ENCODE peak calls at places on chromosomes 7 and 10, in seven cellular contexts. One of them, this sample, is unnamed.
A peak's percentile ranks its signal among the peaks of the same experiment; 100 is the strongest.

GRCh38 chr7:71283802-71284201 is 151.9 kb downstream of the GALNT17 start:
- DNase-seq in GM12892: no peak
- DNase-seq in Panc1: no peak
- DNase-seq in GM23338: no peak
- DNase-seq in HCT116: no peak
- DNase-seq in vagina: no peak
- DNase-seq in endothelial cell of umbilical vein: no peak
- DNase-seq in this sample: no peak

GRCh38 chr10:101046332-101047238 is 15.2 kb upstream of the KAZALD1 start:
- DNase-seq in GM12892: no peak
- DNase-seq in Panc1: no peak
- DNase-seq in GM23338: peak; percentile 75
- DNase-seq in HCT116: no peak
- DNase-seq in vagina: no peak
- DNase-seq in endothelial cell of umbilical vein: no peak
- DNase-seq in this sample: no peak

GRCh38 chr10:103592186-103593021 is 98.9 kb downstream of the NEURL1 start:
- DNase-seq in GM12892: peak; percentile 85
- DNase-seq in Panc1: peak; percentile 20
- DNase-seq in GM23338: peak; percentile 84
- DNase-seq in HCT116: peak; percentile 15
- DNase-seq in vagina: no peak
- DNase-seq in endothelial cell of umbilical vein: peak; percentile 40
- DNase-seq in this sample: no peak

GRCh38 chr7:70052691-70053090 is 454.4 kb downstream of the AUTS2 start:
- DNase-seq in GM12892: no peak
- DNase-seq in Panc1: no peak
- DNase-seq in GM23338: no peak
- DNase-seq in HCT116: no peak
- DNase-seq in vagina: no peak
- DNase-seq in endothelial cell of umbilical vein: no peak
- DNase-seq in this sample: no peak

GRCh38 chr10:27998178-27998953 is 513 bp downstream of the ODAD2 start:
- DNase-seq in GM12892: no peak
- DNase-seq in Panc1: no peak
- DNase-seq in GM23338: peak; percentile 83
- DNase-seq in HCT116: no peak
- DNase-seq in vagina: no peak
- DNase-seq in endothelial cell of umbilical vein: peak; percentile 51
- DNase-seq in this sample: no peak

GRCh38 chr10:91354166-91354565 is 56.0 kb upstream of the HECTD2 start:
- DNase-seq in GM12892: no peak
- DNase-seq in Panc1: no peak
- DNase-seq in GM23338: no peak
- DNase-seq in HCT116: no peak
- DNase-seq in vagina: no peak
- DNase-seq in endothelial cell of umbilical vein: no peak
- DNase-seq in this sample: no peak

GRCh38 chr7:74561898-74562613 is 95.5 kb upstream of the GTF2I start:
- DNase-seq in GM12892: no peak
- DNase-seq in Panc1: no peak
- DNase-seq in GM23338: no peak
- DNase-seq in HCT116: no peak
- DNase-seq in vagina: no peak
- DNase-seq in endothelial cell of umbilical vein: no peak
- DNase-seq in this sample: no peak

GRCh38 chr10:74231375-74231774 is 80.4 kb downstream of the ADK start:
- DNase-seq in GM12892: no peak
- DNase-seq in Panc1: no peak
- DNase-seq in GM23338: no peak
- DNase-seq in HCT116: no peak
- DNase-seq in vagina: no peak
- DNase-seq in endothelial cell of umbilical vein: peak; percentile 48
- DNase-seq in this sample: no peak

GRCh38 chr7:130009848-130010688 is 41.1 kb downstream of the ZC3HC1 start:
- DNase-seq in GM12892: no peak
- DNase-seq in Panc1: peak; percentile 94
- DNase-seq in GM23338: no peak
- DNase-seq in HCT116: peak; percentile 91
- DNase-seq in vagina: no peak
- DNase-seq in endothelial cell of umbilical vein: peak; percentile 70
- DNase-seq in this sample: no peak

GRCh38 chr10:110811791-110812581 is 59.7 kb upstream of the PDCD4 start:
- DNase-seq in GM12892: no peak
- DNase-seq in Panc1: no peak
- DNase-seq in GM23338: no peak
- DNase-seq in HCT116: no peak
- DNase-seq in vagina: no peak
- DNase-seq in endothelial cell of umbilical vein: no peak
- DNase-seq in this sample: no peak

GRCh38 chr7:29281782-29282541 is 87.4 kb downstream of the CHN2 start:
- DNase-seq in GM12892: no peak
- DNase-seq in Panc1: no peak
- DNase-seq in GM23338: no peak
- DNase-seq in HCT116: no peak
- DNase-seq in vagina: no peak
- DNase-seq in endothelial cell of umbilical vein: no peak
- DNase-seq in this sample: no peak

GRCh38 chr7:16062269-16062668 is 359.1 kb downstream of the CRPPA start:
- DNase-seq in GM12892: no peak
- DNase-seq in Panc1: no peak
- DNase-seq in GM23338: no peak
- DNase-seq in HCT116: no peak
- DNase-seq in vagina: no peak
- DNase-seq in endothelial cell of umbilical vein: peak; percentile 95
- DNase-seq in this sample: no peak

GRCh38 chr10:71700735-71701368 is 18.7 kb downstream of the C10orf105 start:
- DNase-seq in GM12892: no peak
- DNase-seq in Panc1: no peak
- DNase-seq in GM23338: no peak
- DNase-seq in HCT116: no peak
- DNase-seq in vagina: no peak
- DNase-seq in endothelial cell of umbilical vein: no peak
- DNase-seq in this sample: no peak

GRCh38 chr10:62224606-62225005 is 44.0 kb downstream of the RTKN2 start:
- DNase-seq in GM12892: no peak
- DNase-seq in Panc1: no peak
- DNase-seq in GM23338: peak; percentile 44
- DNase-seq in HCT116: no peak
- DNase-seq in vagina: no peak
- DNase-seq in endothelial cell of umbilical vein: no peak
- DNase-seq in this sample: no peak

GRCh38 chr7:85023066-85023687 is 163.7 kb downstream of the SEMA3D start:
- DNase-seq in GM12892: no peak
- DNase-seq in Panc1: no peak
- DNase-seq in GM23338: peak; percentile 72
- DNase-seq in HCT116: peak; percentile 34
- DNase-seq in vagina: no peak
- DNase-seq in endothelial cell of umbilical vein: peak; percentile 69
- DNase-seq in this sample: no peak

GRCh38 chr7:129644634-129645230 is 33.2 kb downstream of the NRF1 start:
- DNase-seq in GM12892: no peak
- DNase-seq in Panc1: peak; percentile 39
- DNase-seq in GM23338: peak; percentile 54
- DNase-seq in HCT116: peak; percentile 38
- DNase-seq in vagina: no peak
- DNase-seq in endothelial cell of umbilical vein: peak; percentile 66
- DNase-seq in this sample: no peak

GRCh38 chr10:52261362-52261761 is 52.7 kb upstream of the DKK1 start:
- DNase-seq in GM12892: no peak
- DNase-seq in Panc1: no peak
- DNase-seq in GM23338: no peak
- DNase-seq in HCT116: no peak
- DNase-seq in vagina: no peak
- DNase-seq in endothelial cell of umbilical vein: no peak
- DNase-seq in this sample: no peak

GRCh38 chr10:28556142-28556541 is 23.2 kb downstream of the WAC start:
- DNase-seq in GM12892: no peak
- DNase-seq in Panc1: no peak
- DNase-seq in GM23338: no peak
- DNase-seq in HCT116: no peak
- DNase-seq in vagina: no peak
- DNase-seq in endothelial cell of umbilical vein: no peak
- DNase-seq in this sample: no peak

GRCh38 chr10:76497671-76498070 is 1066.2 kb downstream of the LRMDA start:
- DNase-seq in GM12892: no peak
- DNase-seq in Panc1: no peak
- DNase-seq in GM23338: no peak
- DNase-seq in HCT116: no peak
- DNase-seq in vagina: no peak
- DNase-seq in endothelial cell of umbilical vein: no peak
- DNase-seq in this sample: no peak

GRCh38 chr10:109187677-109188076 is 735.6 kb downstream of the XPNPEP1 start:
- DNase-seq in GM12892: no peak
- DNase-seq in Panc1: no peak
- DNase-seq in GM23338: no peak
- DNase-seq in HCT116: no peak
- DNase-seq in vagina: no peak
- DNase-seq in endothelial cell of umbilical vein: no peak
- DNase-seq in this sample: no peak

GRCh38 chr7:104931181-104931781 is 82.7 kb upstream of the KMT2E start:
- DNase-seq in GM12892: no peak
- DNase-seq in Panc1: no peak
- DNase-seq in GM23338: peak; percentile 9
- DNase-seq in HCT116: no peak
- DNase-seq in vagina: no peak
- DNase-seq in endothelial cell of umbilical vein: peak; percentile 65
- DNase-seq in this sample: no peak

DNA sequence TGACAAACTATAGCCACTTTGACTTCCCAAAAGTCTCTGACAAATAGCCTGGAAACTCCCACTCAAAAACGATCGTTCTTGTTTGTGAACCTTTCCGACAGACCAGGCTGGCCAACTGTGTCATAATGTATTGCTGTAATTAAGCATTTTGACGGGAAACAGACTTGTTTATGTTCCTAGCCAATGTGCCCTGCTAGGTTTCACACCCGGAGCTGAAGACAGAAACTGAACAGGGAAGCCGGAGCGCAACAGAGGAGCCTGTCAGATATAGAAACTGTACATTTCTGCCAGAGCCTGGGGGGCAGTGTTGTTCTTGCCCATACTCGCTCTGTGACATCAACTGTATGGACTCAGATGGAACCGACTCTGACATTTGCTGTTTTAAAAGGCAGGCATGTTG is 55.3 kb upstream of the C7orf33 start:
- DNase-seq in GM12892: no peak
- DNase-seq in Panc1: no peak
- DNase-seq in GM23338: no peak
- DNase-seq in HCT116: no peak
- DNase-seq in vagina: no peak
- DNase-seq in endothelial cell of umbilical vein: no peak
- DNase-seq in this sample: no peak
- TF ChIP-seq POLR2AphosphoS5 in GM12892: no peak
- TF ChIP-seq POLR2AphosphoS5 in Panc1: no peak
- TF ChIP-seq POLR2AphosphoS5 in GM23338: no peak
- TF ChIP-seq POLR2AphosphoS5 in HCT116: no peak
- TF ChIP-seq POLR2AphosphoS5 in vagina: no peak
- TF ChIP-seq POLR2AphosphoS5 in endothelial cell of umbilical vein: no peak
- TF ChIP-seq POLR2AphosphoS5 in this sample: no peak

DNA sequence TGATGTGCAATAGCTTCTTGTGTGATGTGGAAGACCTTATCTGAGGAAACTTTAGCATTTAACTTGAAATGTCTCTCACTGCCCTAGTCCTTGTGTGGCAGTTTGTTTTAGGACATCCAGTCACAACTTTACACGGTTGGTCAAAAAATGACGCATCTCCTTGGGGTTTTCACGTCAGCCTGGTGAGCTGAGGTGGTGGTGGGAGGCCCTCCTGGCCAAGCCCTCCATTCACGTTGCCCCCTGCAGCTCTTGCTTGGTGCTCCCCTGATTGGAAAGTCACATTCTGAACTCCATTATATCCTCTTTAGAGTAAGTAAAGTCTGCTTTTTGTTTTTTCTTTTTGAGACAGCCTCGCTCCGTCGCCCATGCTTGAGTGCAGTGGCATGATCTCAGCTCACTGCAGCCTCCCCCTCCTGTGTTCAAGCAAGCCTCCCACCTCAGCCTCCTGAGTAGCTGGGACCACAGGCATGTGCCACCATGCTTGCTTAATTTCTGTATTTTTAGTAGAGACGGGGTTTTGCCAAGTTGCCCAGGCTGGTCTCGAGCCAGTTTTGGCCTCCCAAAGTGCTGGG is 7.5 kb downstream of the PGAM1 start:
- DNase-seq in GM12892: no peak
- DNase-seq in Panc1: no peak
- DNase-seq in GM23338: no peak
- DNase-seq in HCT116: no peak
- DNase-seq in vagina: no peak
- DNase-seq in endothelial cell of umbilical vein: no peak
- DNase-seq in this sample: no peak
- TF ChIP-seq POLR2AphosphoS5 in GM12892: peak; percentile 67
- TF ChIP-seq POLR2AphosphoS5 in Panc1: peak; percentile 30
- TF ChIP-seq POLR2AphosphoS5 in GM23338: peak; percentile 48
- TF ChIP-seq POLR2AphosphoS5 in HCT116: peak; percentile 9
- TF ChIP-seq POLR2AphosphoS5 in vagina: no peak
- TF ChIP-seq POLR2AphosphoS5 in endothelial cell of umbilical vein: no peak
- TF ChIP-seq POLR2AphosphoS5 in this sample: no peak

DNA sequence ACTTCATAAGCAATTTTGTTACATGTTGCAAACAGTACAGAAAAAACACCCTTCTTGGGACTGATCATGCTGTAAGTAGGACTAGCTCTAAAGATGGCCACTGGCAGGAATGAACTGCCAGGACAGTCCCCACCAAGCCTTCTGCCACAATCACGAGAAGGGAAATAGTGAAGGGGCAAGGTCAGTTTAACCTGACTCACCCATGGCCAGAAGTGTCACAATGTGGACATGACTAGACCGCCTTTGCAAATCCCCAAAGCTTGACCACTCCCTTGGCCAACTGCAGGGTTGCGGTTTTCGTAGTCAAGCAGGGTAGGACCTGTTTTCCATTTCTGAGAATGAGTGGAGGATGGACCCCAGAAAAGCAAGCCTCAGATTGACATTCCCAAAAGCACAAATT is 19.4 kb upstream of the FRAT2 start:
- DNase-seq in GM12892: no peak
- DNase-seq in Panc1: no peak
- DNase-seq in GM23338: no peak
- DNase-seq in HCT116: no peak
- DNase-seq in vagina: no peak
- DNase-seq in endothelial cell of umbilical vein: no peak
- DNase-seq in this sample: no peak
- TF ChIP-seq POLR2AphosphoS5 in GM12892: no peak
- TF ChIP-seq POLR2AphosphoS5 in Panc1: no peak
- TF ChIP-seq POLR2AphosphoS5 in GM23338: no peak
- TF ChIP-seq POLR2AphosphoS5 in HCT116: no peak
- TF ChIP-seq POLR2AphosphoS5 in vagina: no peak
- TF ChIP-seq POLR2AphosphoS5 in endothelial cell of umbilical vein: no peak
- TF ChIP-seq POLR2AphosphoS5 in this sample: no peak

DNA sequence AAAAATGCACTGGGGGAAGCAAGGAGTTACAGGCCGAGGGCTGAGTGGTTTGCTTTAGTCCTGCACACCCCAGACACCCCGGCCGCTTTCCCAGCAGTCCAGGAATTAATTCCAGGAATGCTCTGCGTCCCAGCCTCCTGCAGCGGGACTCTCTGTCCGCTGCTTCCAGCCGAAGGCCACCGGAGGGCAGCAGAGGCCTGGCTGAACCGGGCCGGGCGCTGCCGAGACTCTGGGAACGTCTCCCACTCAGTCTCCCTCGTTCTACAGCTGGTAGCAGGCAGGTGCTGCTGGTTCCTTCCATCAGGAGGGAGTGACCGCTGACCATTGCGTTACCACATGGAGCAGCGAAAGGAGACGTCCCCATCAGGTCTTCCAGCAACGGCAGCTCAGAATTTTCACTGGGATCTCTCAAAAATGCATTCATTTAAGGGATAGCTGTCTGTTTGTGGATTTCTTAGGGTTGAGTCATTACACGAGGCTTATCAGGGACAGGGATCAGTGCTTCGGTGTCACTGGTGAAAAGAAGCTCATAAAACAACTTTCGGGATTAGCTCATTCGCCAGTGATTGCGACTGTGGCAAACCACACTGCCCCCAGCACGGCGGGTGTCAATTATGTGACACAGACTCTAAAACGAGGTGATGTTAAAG is 24.9 kb upstream of the PITRM1 start:
- DNase-seq in GM12892: peak; percentile 57
- DNase-seq in Panc1: peak; percentile 68
- DNase-seq in GM23338: peak; percentile 86
- DNase-seq in HCT116: peak; percentile 74
- DNase-seq in vagina: no peak
- DNase-seq in endothelial cell of umbilical vein: peak; percentile 86
- DNase-seq in this sample: peak; percentile 84
- TF ChIP-seq POLR2AphosphoS5 in GM12892: no peak
- TF ChIP-seq POLR2AphosphoS5 in Panc1: no peak
- TF ChIP-seq POLR2AphosphoS5 in GM23338: no peak
- TF ChIP-seq POLR2AphosphoS5 in HCT116: no peak
- TF ChIP-seq POLR2AphosphoS5 in vagina: peak; percentile 48
- TF ChIP-seq POLR2AphosphoS5 in endothelial cell of umbilical vein: no peak
- TF ChIP-seq POLR2AphosphoS5 in this sample: no peak

This sample was measured in suprapubic skin.